ENCODE peak calls at places on chromosomes 16 and 17, in four cellular contexts. One of them, this sample, is unnamed.
A peak's percentile ranks its signal among the peaks of the same experiment; 100 is the strongest.

GRCh38 chr16:50747206-50747956 is 5.5 kb downstream of the CYLD start:
- DNase-seq in GM12878: peak; percentile 57
- DNase-seq in K562: no peak
- DNase-seq in HepG2: peak; percentile 46
- DNase-seq in this sample: no peak

GRCh38 chr17:76528156-76528527 is 9.4 kb downstream of the CYGB start:
- DNase-seq in GM12878: no peak
- DNase-seq in K562: no peak
- DNase-seq in HepG2: no peak
- DNase-seq in this sample: no peak

GRCh38 chr16:68284847-68285246 is 20.5 kb downstream of the SLC7A6 start:
- DNase-seq in GM12878: peak; percentile 66
- DNase-seq in K562: no peak
- DNase-seq in HepG2: no peak
- DNase-seq in this sample: no peak

GRCh38 chr16:89344314-89344828 is 126.9 kb downstream of the ZNF778 start:
- DNase-seq in GM12878: no peak
- DNase-seq in K562: no peak
- DNase-seq in HepG2: no peak
- DNase-seq in this sample: no peak

GRCh38 chr17:67619555-67619954 is 98.2 kb upstream of the NOL11 start:
- DNase-seq in GM12878: no peak
- DNase-seq in K562: no peak
- DNase-seq in HepG2: no peak
- DNase-seq in this sample: no peak

GRCh38 chr16:12703935-12704334 is 99.8 kb downstream of the CPPED1 start:
- DNase-seq in GM12878: no peak
- DNase-seq in K562: no peak
- DNase-seq in HepG2: no peak
- DNase-seq in this sample: no peak

GRCh38 chr16:24800586-24800985 is 45.2 kb upstream of the SLC5A11 start:
- DNase-seq in GM12878: no peak
- DNase-seq in K562: peak; percentile 14
- DNase-seq in HepG2: peak; percentile 48
- DNase-seq in this sample: peak; percentile 13

GRCh38 chr17:82200743-82201497 is 11.7 kb downstream of the CCDC57 start:
- DNase-seq in GM12878: no peak
- DNase-seq in K562: peak; percentile 88
- DNase-seq in HepG2: no peak
- DNase-seq in this sample: no peak

GRCh38 chr17:45241315-45242011 is 19.8 kb downstream of the FMNL1 start:
- DNase-seq in GM12878: no peak
- DNase-seq in K562: no peak
- DNase-seq in HepG2: no peak
- DNase-seq in this sample: no peak

GRCh38 chr16:89144681-89145080 is 26.9 kb upstream of the CDH15 start:
- DNase-seq in GM12878: no peak
- DNase-seq in K562: no peak
- DNase-seq in HepG2: no peak
- DNase-seq in this sample: no peak

GRCh38 chr16:24737391-24737871 is 8.0 kb downstream of the TNRC6A start:
- DNase-seq in GM12878: no peak
- DNase-seq in K562: no peak
- DNase-seq in HepG2: peak; percentile 86
- DNase-seq in this sample: no peak

GRCh38 chr16:51577621-51578303 is 426.7 kb upstream of the SALL1 start:
- DNase-seq in GM12878: peak; percentile 20
- DNase-seq in K562: no peak
- DNase-seq in HepG2: no peak
- DNase-seq in this sample: peak; percentile 31

GRCh38 chr17:20073056-20073979 is 64.2 kb downstream of the SPECC1 start:
- DNase-seq in GM12878: no peak
- DNase-seq in K562: peak; percentile 38
- DNase-seq in HepG2: no peak
- DNase-seq in this sample: no peak

GRCh38 chr17:7233701-7234099 is 617 bp downstream of the DVL2 start:
- DNase-seq in GM12878: no peak
- DNase-seq in K562: no peak
- DNase-seq in HepG2: no peak
- DNase-seq in this sample: no peak

GRCh38 chr17:14427914-14428639 is 127.2 kb downstream of the HS3ST3B1 start:
- DNase-seq in GM12878: peak; percentile 3
- DNase-seq in K562: no peak
- DNase-seq in HepG2: no peak
- DNase-seq in this sample: no peak

GRCh38 chr17:75799402-75799801 is 14.8 kb downstream of the UNK start:
- DNase-seq in GM12878: no peak
- DNase-seq in K562: no peak
- DNase-seq in HepG2: no peak
- DNase-seq in this sample: no peak

GRCh38 chr16:88345031-88345942 is 37.5 kb upstream of the ZNF469 start:
- DNase-seq in GM12878: no peak
- DNase-seq in K562: no peak
- DNase-seq in HepG2: no peak
- DNase-seq in this sample: no peak

GRCh38 chr16:14455577-14455976 is 174.5 kb downstream of the PARN start:
- DNase-seq in GM12878: no peak
- DNase-seq in K562: peak; percentile 32
- DNase-seq in HepG2: peak; percentile 18
- DNase-seq in this sample: peak; percentile 16

GRCh38 chr17:17667947-17668346 is 13.3 kb upstream of the RAI1 start:
- DNase-seq in GM12878: no peak
- DNase-seq in K562: no peak
- DNase-seq in HepG2: no peak
- DNase-seq in this sample: no peak

GRCh38 chr16:20598832-20599469 is 22.8 kb upstream of the ACSM2B start:
- DNase-seq in GM12878: no peak
- DNase-seq in K562: peak; percentile 17
- DNase-seq in HepG2: peak; percentile 99
- DNase-seq in this sample: no peak

GRCh38 chr16:27174007-27174406 is 29.3 kb upstream of the KDM8 start:
- DNase-seq in GM12878: no peak
- DNase-seq in K562: no peak
- DNase-seq in HepG2: no peak
- DNase-seq in this sample: no peak

GRCh38 chr17:41692722-41693521 is 4.2 kb downstream of the EIF1 start:
- DNase-seq in GM12878: no peak
- DNase-seq in K562: no peak
- DNase-seq in HepG2: no peak
- DNase-seq in this sample: no peak

GRCh38 chr16:57304169-57305061 is 19.9 kb upstream of the PLLP start:
- DNase-seq in GM12878: peak; percentile 40
- DNase-seq in K562: no peak
- DNase-seq in HepG2: peak; percentile 99
- DNase-seq in this sample: no peak

GRCh38 chr16:27430923-27431484 is 29.0 kb downstream of the IL21R start:
- DNase-seq in GM12878: no peak
- DNase-seq in K562: peak; percentile 81
- DNase-seq in HepG2: no peak
- DNase-seq in this sample: no peak

GRCh38 chr16:75293173-75293572 is 41.7 kb upstream of the BCAR1 start:
- DNase-seq in GM12878: no peak
- DNase-seq in K562: no peak
- DNase-seq in HepG2: no peak
- DNase-seq in this sample: no peak

GRCh38 chr17:75864448-75864871 is 9.3 kb upstream of the WBP2 start:
- DNase-seq in GM12878: peak; percentile 77
- DNase-seq in K562: peak; percentile 58
- DNase-seq in HepG2: no peak
- DNase-seq in this sample: no peak

GRCh38 chr17:38705803-38706624 is 941 bp downstream of the MLLT6 start:
- DNase-seq in GM12878: no peak
- DNase-seq in K562: peak; percentile 49
- DNase-seq in HepG2: peak; percentile 63
- DNase-seq in this sample: no peak

GRCh38 chr17:47708312-47708863 is 14.4 kb downstream of the TBKBP1 start:
- DNase-seq in GM12878: no peak
- DNase-seq in K562: no peak
- DNase-seq in HepG2: no peak
- DNase-seq in this sample: no peak

GRCh38 chr16:77790964-77791363 is 2.6 kb downstream of the VAT1L start:
- DNase-seq in GM12878: no peak
- DNase-seq in K562: no peak
- DNase-seq in HepG2: no peak
- DNase-seq in this sample: no peak

DNA sequence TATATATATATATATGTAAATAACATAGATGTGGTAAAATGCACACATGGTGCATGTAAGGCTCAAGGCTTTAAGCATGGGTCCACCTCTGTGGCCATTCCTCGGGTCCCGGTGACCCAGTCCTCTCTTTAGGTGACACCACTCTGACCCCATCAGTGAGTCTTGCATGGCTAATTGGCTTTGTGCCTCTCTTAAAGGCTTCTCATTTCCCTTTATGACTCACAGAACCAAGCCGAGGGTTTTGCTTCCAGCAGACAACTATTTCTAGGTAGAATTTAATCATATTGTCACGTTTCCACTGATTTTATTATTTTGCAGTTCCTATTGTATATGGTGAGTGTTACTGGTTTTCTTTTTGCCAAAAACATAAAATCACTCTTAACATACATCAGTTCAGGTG is 59.7 kb downstream of the PLCG2 start:
- DNase-seq in GM12878: peak; percentile 57
- DNase-seq in K562: no peak
- DNase-seq in HepG2: no peak
- DNase-seq in this sample: no peak
- TF ChIP-seq TARDBP in GM12878: no peak
- TF ChIP-seq TARDBP in K562: no peak
- TF ChIP-seq TARDBP in HepG2: no peak
- TF ChIP-seq TARDBP in this sample: no peak

GRCh38 chr17:73711916-73712315 is 67.7 kb upstream of the SDK2 start:
- DNase-seq in GM12878: no peak
- DNase-seq in K562: no peak
- DNase-seq in HepG2: no peak
- DNase-seq in this sample: no peak

GRCh38 chr17:73713136-73713535 is 68.9 kb upstream of the SDK2 start:
- DNase-seq in GM12878: no peak
- DNase-seq in K562: no peak
- DNase-seq in HepG2: no peak
- DNase-seq in this sample: no peak

GRCh38 chr17:73707358-73707757 is 63.1 kb upstream of the SDK2 start:
- DNase-seq in GM12878: no peak
- DNase-seq in K562: no peak
- DNase-seq in HepG2: no peak
- DNase-seq in this sample: no peak

GRCh38 chr17:73711184-73711583 is 66.9 kb upstream of the SDK2 start:
- DNase-seq in GM12878: peak; percentile 12
- DNase-seq in K562: no peak
- DNase-seq in HepG2: no peak
- DNase-seq in this sample: no peak

DNA sequence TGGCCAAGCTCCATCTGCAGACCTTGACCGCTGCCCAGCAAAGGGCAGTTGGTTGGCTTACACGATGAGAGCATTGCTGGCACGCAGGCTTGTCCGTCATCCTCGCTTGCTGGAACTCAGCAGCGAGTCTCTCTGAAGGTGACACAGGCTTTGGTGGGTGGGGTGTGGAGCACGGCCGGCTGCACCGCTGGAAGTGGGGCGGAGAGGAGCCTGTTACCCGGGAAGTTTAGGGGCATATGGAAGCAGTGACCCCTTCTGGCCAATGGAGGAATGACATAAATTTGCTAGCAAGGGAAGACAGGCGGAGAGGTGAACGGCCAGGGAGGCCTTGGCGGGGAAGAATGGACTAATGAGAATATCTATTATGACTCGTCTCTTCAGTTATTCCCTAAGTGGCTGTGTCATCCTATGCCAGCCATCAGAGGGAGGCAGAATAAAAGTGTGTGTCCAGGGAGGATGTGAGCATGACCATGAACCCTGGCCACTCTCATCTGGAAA is 65.9 kb upstream of the SDK2 start:
- DNase-seq in GM12878: peak; percentile 5
- DNase-seq in K562: peak; percentile 70
- DNase-seq in HepG2: peak; percentile 54
- DNase-seq in this sample: peak; percentile 83
- TF ChIP-seq TARDBP in GM12878: no peak
- TF ChIP-seq TARDBP in K562: no peak
- TF ChIP-seq TARDBP in HepG2: no peak
- TF ChIP-seq TARDBP in this sample: no peak

GRCh38 chr17:35368086-35368824 is 5.2 kb downstream of the SLFN11 start:
- DNase-seq in GM12878: peak; percentile 75
- DNase-seq in K562: no peak
- DNase-seq in HepG2: no peak
- DNase-seq in this sample: no peak
- TF ChIP-seq TARDBP in GM12878: no peak
- TF ChIP-seq TARDBP in K562: no peak
- TF ChIP-seq TARDBP in HepG2: no peak
- TF ChIP-seq TARDBP in this sample: no peak

DNA sequence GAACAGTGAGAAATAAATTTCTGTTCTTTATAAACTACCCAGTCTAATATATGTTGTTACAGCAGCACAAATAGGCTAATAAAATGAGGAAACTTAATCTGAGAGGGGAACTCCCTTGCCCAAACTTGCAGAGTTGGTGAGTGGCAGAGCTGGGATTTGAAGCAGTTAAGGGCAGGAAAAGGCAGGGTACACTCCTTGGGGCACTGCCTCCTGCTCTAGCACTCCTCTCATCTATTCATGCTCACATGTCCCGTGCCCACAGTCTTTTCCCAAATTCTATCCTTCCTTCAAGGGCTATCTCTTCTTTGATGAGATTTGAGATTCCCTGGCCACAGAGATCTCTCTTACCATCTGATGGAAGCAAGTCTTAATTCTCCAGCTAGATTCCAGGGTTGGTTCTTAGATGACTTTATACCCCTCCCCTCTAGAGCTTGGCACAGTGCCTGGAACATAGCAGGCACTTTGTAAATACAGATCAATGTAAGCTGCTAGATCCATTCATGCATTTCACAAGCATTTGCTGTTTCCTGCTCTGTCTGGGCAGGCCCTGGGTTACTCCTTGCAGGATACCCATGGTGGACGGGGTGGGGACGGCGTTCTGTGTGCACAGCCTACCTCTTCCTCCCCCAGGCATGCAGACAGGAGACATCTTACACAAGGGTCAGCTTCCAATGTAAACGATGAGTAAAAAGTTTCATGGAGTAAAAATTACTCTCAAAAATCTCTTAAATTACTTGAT is 39.2 kb upstream of the ABCC12 start:
- DNase-seq in GM12878: no peak
- DNase-seq in K562: no peak
- DNase-seq in HepG2: peak; percentile 86
- DNase-seq in this sample: no peak
- TF ChIP-seq TARDBP in GM12878: no peak
- TF ChIP-seq TARDBP in K562: no peak
- TF ChIP-seq TARDBP in HepG2: no peak
- TF ChIP-seq TARDBP in this sample: no peak

DNA sequence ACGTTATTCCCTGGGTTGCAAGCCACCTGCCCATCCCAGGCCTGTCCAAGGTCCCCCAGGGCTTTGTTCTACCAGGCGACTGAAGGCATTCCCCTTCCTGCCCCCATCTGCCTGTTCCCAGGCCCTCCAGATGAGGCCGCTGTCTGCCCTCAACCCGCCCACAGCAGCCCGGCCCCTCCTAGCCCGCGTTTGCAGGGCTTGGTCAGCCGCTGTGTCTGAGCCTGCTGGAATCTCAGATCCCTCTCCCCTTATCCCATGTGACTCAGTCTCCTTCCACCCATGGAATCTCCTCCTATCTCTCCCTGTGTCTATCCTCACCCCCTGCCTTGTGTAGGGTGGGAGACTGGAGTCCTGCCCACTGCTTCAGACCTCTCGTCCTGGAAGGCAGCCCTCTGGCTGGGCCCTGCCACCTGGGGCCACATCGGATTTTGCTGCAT is 186.0 kb upstream of the TNRC6C start:
- DNase-seq in GM12878: no peak
- DNase-seq in K562: peak; percentile 76
- DNase-seq in HepG2: peak; percentile 56
- DNase-seq in this sample: peak; percentile 89
- TF ChIP-seq TARDBP in GM12878: no peak
- TF ChIP-seq TARDBP in K562: no peak
- TF ChIP-seq TARDBP in HepG2: no peak
- TF ChIP-seq TARDBP in this sample: no peak

This sample was measured in HEK293T.